ENCODE peak calls at places on chromosomes 3 and 15, in nine cellular contexts. One of them, this sample, is unnamed.

GRCh38 chr3:162096874-162097273 is 600.3 kb downstream of the OTOL1 start:
- DNase-seq in neuronal stem cell: no peak
- DNase-seq in sigmoid colon: no peak
- DNase-seq in stimulated activated effector memory CD8-positive, alpha-beta T cell treated with anti-CD3 and anti-CD28 coated beads, Interleukin-12 subunit alpha, Interleukin-12 subunit beta, amount 100 ng/mL, for 72 hours: no peak
- DNase-seq in psoas muscle: no peak
- DNase-seq in AG09319: no peak
- DNase-seq in RWPE2: no peak
- DNase-seq in stimulated activated CD4-positive, alpha-beta T cell treated with anti-CD3 and anti-CD28 coated beads, Interleukin-1b, Interleukin-23, amount 100 ng/mL, for 1 hour: no peak
- DNase-seq in cerebellar cortex: no peak
- DNase-seq in this sample: no peak

GRCh38 chr3:30146978-30147377 is 459.4 kb upstream of the TGFBR2 start:
- DNase-seq in neuronal stem cell: peak; percentile 1
- DNase-seq in sigmoid colon: no peak
- DNase-seq in stimulated activated effector memory CD8-positive, alpha-beta T cell treated with anti-CD3 and anti-CD28 coated beads, Interleukin-12 subunit alpha, Interleukin-12 subunit beta, amount 100 ng/mL, for 72 hours: no peak
- DNase-seq in psoas muscle: no peak
- DNase-seq in AG09319: no peak
- DNase-seq in RWPE2: no peak
- DNase-seq in stimulated activated CD4-positive, alpha-beta T cell treated with anti-CD3 and anti-CD28 coated beads, Interleukin-1b, Interleukin-23, amount 100 ng/mL, for 1 hour: no peak
- DNase-seq in cerebellar cortex: no peak
- DNase-seq in this sample: no peak

GRCh38 chr15:88256261-88257230 is at the start of gene NTRK3:
- DNase-seq in neuronal stem cell: peak; percentile 42
- DNase-seq in sigmoid colon: no peak
- DNase-seq in stimulated activated effector memory CD8-positive, alpha-beta T cell treated with anti-CD3 and anti-CD28 coated beads, Interleukin-12 subunit alpha, Interleukin-12 subunit beta, amount 100 ng/mL, for 72 hours: no peak
- DNase-seq in psoas muscle: no peak
- DNase-seq in AG09319: no peak
- DNase-seq in RWPE2: no peak
- DNase-seq in stimulated activated CD4-positive, alpha-beta T cell treated with anti-CD3 and anti-CD28 coated beads, Interleukin-1b, Interleukin-23, amount 100 ng/mL, for 1 hour: no peak
- DNase-seq in cerebellar cortex: peak; percentile 69
- DNase-seq in this sample: peak; percentile 69

GRCh38 chr3:24048843-24049242 is 103.8 kb downstream of the NR1D2 start:
- DNase-seq in neuronal stem cell: no peak
- DNase-seq in sigmoid colon: no peak
- DNase-seq in stimulated activated effector memory CD8-positive, alpha-beta T cell treated with anti-CD3 and anti-CD28 coated beads, Interleukin-12 subunit alpha, Interleukin-12 subunit beta, amount 100 ng/mL, for 72 hours: no peak
- DNase-seq in psoas muscle: no peak
- DNase-seq in AG09319: no peak
- DNase-seq in RWPE2: no peak
- DNase-seq in stimulated activated CD4-positive, alpha-beta T cell treated with anti-CD3 and anti-CD28 coated beads, Interleukin-1b, Interleukin-23, amount 100 ng/mL, for 1 hour: no peak
- DNase-seq in cerebellar cortex: no peak
- DNase-seq in this sample: no peak

GRCh38 chr15:41894791-41895463 is 1.1 kb upstream of the SPTBN5 start:
- DNase-seq in neuronal stem cell: no peak
- DNase-seq in sigmoid colon: peak; percentile 87
- DNase-seq in stimulated activated effector memory CD8-positive, alpha-beta T cell treated with anti-CD3 and anti-CD28 coated beads, Interleukin-12 subunit alpha, Interleukin-12 subunit beta, amount 100 ng/mL, for 72 hours: peak; percentile 85
- DNase-seq in psoas muscle: peak; percentile 83
- DNase-seq in AG09319: no peak
- DNase-seq in RWPE2: peak; percentile 97
- DNase-seq in stimulated activated CD4-positive, alpha-beta T cell treated with anti-CD3 and anti-CD28 coated beads, Interleukin-1b, Interleukin-23, amount 100 ng/mL, for 1 hour: peak; percentile 78
- DNase-seq in cerebellar cortex: peak; percentile 48
- DNase-seq in this sample: no peak

GRCh38 chr3:156688849-156689452 is 14.6 kb downstream of the TIPARP start:
- DNase-seq in neuronal stem cell: no peak
- DNase-seq in sigmoid colon: no peak
- DNase-seq in stimulated activated effector memory CD8-positive, alpha-beta T cell treated with anti-CD3 and anti-CD28 coated beads, Interleukin-12 subunit alpha, Interleukin-12 subunit beta, amount 100 ng/mL, for 72 hours: no peak
- DNase-seq in psoas muscle: no peak
- DNase-seq in AG09319: no peak
- DNase-seq in RWPE2: no peak
- DNase-seq in stimulated activated CD4-positive, alpha-beta T cell treated with anti-CD3 and anti-CD28 coated beads, Interleukin-1b, Interleukin-23, amount 100 ng/mL, for 1 hour: no peak
- DNase-seq in cerebellar cortex: no peak
- DNase-seq in this sample: no peak

GRCh38 chr15:63203451-63204090 is 14.2 kb downstream of the RAB8B start:
- DNase-seq in neuronal stem cell: no peak
- DNase-seq in sigmoid colon: no peak
- DNase-seq in stimulated activated effector memory CD8-positive, alpha-beta T cell treated with anti-CD3 and anti-CD28 coated beads, Interleukin-12 subunit alpha, Interleukin-12 subunit beta, amount 100 ng/mL, for 72 hours: peak; percentile 68
- DNase-seq in psoas muscle: no peak
- DNase-seq in AG09319: no peak
- DNase-seq in RWPE2: no peak
- DNase-seq in stimulated activated CD4-positive, alpha-beta T cell treated with anti-CD3 and anti-CD28 coated beads, Interleukin-1b, Interleukin-23, amount 100 ng/mL, for 1 hour: no peak
- DNase-seq in cerebellar cortex: no peak
- DNase-seq in this sample: no peak

GRCh38 chr3:46845860-46846623 is 17.2 kb downstream of the MYL3 start:
- DNase-seq in neuronal stem cell: peak; percentile 70
- DNase-seq in sigmoid colon: peak; percentile 90
- DNase-seq in stimulated activated effector memory CD8-positive, alpha-beta T cell treated with anti-CD3 and anti-CD28 coated beads, Interleukin-12 subunit alpha, Interleukin-12 subunit beta, amount 100 ng/mL, for 72 hours: peak; percentile 84
- DNase-seq in psoas muscle: peak; percentile 84
- DNase-seq in AG09319: peak; percentile 48
- DNase-seq in RWPE2: no peak
- DNase-seq in stimulated activated CD4-positive, alpha-beta T cell treated with anti-CD3 and anti-CD28 coated beads, Interleukin-1b, Interleukin-23, amount 100 ng/mL, for 1 hour: peak; percentile 61
- DNase-seq in cerebellar cortex: no peak
- DNase-seq in this sample: peak; percentile 88

GRCh38 chr3:114445233-114445632 is 151.4 kb downstream of the TIGIT start:
- DNase-seq in neuronal stem cell: no peak
- DNase-seq in sigmoid colon: no peak
- DNase-seq in stimulated activated effector memory CD8-positive, alpha-beta T cell treated with anti-CD3 and anti-CD28 coated beads, Interleukin-12 subunit alpha, Interleukin-12 subunit beta, amount 100 ng/mL, for 72 hours: no peak
- DNase-seq in psoas muscle: no peak
- DNase-seq in AG09319: no peak
- DNase-seq in RWPE2: no peak
- DNase-seq in stimulated activated CD4-positive, alpha-beta T cell treated with anti-CD3 and anti-CD28 coated beads, Interleukin-1b, Interleukin-23, amount 100 ng/mL, for 1 hour: no peak
- DNase-seq in cerebellar cortex: no peak
- DNase-seq in this sample: no peak

GRCh38 chr15:74242296-74242929 is 6.3 kb downstream of the CCDC33 start:
- DNase-seq in neuronal stem cell: no peak
- DNase-seq in sigmoid colon: no peak
- DNase-seq in stimulated activated effector memory CD8-positive, alpha-beta T cell treated with anti-CD3 and anti-CD28 coated beads, Interleukin-12 subunit alpha, Interleukin-12 subunit beta, amount 100 ng/mL, for 72 hours: no peak
- DNase-seq in psoas muscle: no peak
- DNase-seq in AG09319: no peak
- DNase-seq in RWPE2: no peak
- DNase-seq in stimulated activated CD4-positive, alpha-beta T cell treated with anti-CD3 and anti-CD28 coated beads, Interleukin-1b, Interleukin-23, amount 100 ng/mL, for 1 hour: no peak
- DNase-seq in cerebellar cortex: no peak
- DNase-seq in this sample: no peak

GRCh38 chr3:187748050-187748481 is 2.8 kb upstream of the BCL6 start:
- DNase-seq in neuronal stem cell: peak; percentile 96
- DNase-seq in sigmoid colon: peak; percentile 96
- DNase-seq in stimulated activated effector memory CD8-positive, alpha-beta T cell treated with anti-CD3 and anti-CD28 coated beads, Interleukin-12 subunit alpha, Interleukin-12 subunit beta, amount 100 ng/mL, for 72 hours: peak; percentile 97
- DNase-seq in psoas muscle: peak; percentile 95
- DNase-seq in AG09319: no peak
- DNase-seq in RWPE2: peak; percentile 66
- DNase-seq in stimulated activated CD4-positive, alpha-beta T cell treated with anti-CD3 and anti-CD28 coated beads, Interleukin-1b, Interleukin-23, amount 100 ng/mL, for 1 hour: peak; percentile 75
- DNase-seq in cerebellar cortex: peak; percentile 96
- DNase-seq in this sample: peak; percentile 96

GRCh38 chr15:39034816-39035215 is 470.2 kb upstream of the RASGRP1 start:
- DNase-seq in neuronal stem cell: no peak
- DNase-seq in sigmoid colon: no peak
- DNase-seq in stimulated activated effector memory CD8-positive, alpha-beta T cell treated with anti-CD3 and anti-CD28 coated beads, Interleukin-12 subunit alpha, Interleukin-12 subunit beta, amount 100 ng/mL, for 72 hours: no peak
- DNase-seq in psoas muscle: no peak
- DNase-seq in AG09319: no peak
- DNase-seq in RWPE2: no peak
- DNase-seq in stimulated activated CD4-positive, alpha-beta T cell treated with anti-CD3 and anti-CD28 coated beads, Interleukin-1b, Interleukin-23, amount 100 ng/mL, for 1 hour: no peak
- DNase-seq in cerebellar cortex: no peak
- DNase-seq in this sample: no peak

This sample was measured in sciatic nerve.